ENCODE peak calls at places on chromosomes 16 and 17, in four cellular contexts. O is stimulated activated CD8-positive, alpha-beta memory T cell treated with anti-CD3 and anti-CD28 coated beads, Interleukin-7, amount 100 ng/mL, for 1 hour; X is stimulated activated effector memory CD8-positive, alpha-beta T cell treated with anti-CD3 and anti-CD28 coated beads, Interleukin-12 subunit alpha, Interleukin-12 subunit beta, amount 100 ng/mL, for 72 hours; P is tibial artery. F is an unnamed sample.
A peak's percentile ranks its signal among the peaks of the same experiment; 100 is the strongest.

GRCh38 chr16:86142801-86143236 is 243.9 kb downstream of the IRF8 start:
- DNase-seq in O (no peak), X (no peak), P (no peak), F (no peak)

GRCh38 chr16:70561623-70562022 is 38.0 kb downstream of the SF3B3 start:
- DNase-seq in O (no peak), X (no peak), P (no peak), F (no peak)

GRCh38 chr16:68421076-68421475 is 27.2 kb downstream of the SMPD3 start:
- DNase-seq in O (no peak), X (no peak), P (peak; percentile 39), F (no peak)

GRCh38 chr17:164536-165235 is 16.8 kb downstream of the DOC2B start:
- DNase-seq in O (no peak), X (no peak), P (no peak), F (no peak)

GRCh38 chr16:57570301-57571070 is 28.0 kb downstream of the ADGRG5 start:
- DNase-seq in O (no peak), X (no peak), P (no peak), F (no peak)

GRCh38 chr17:38590988-38591758 is 14.6 kb downstream of the SRCIN1 start:
- DNase-seq in O (no peak), X (no peak), P (no peak), F (no peak)

GRCh38 chr16:89550421-89550988 is 10.0 kb upstream of the RPL13 start:
- DNase-seq in O (no peak), X (no peak), P (no peak), F (no peak)

GRCh38 chr16:53817117-53817516 is 113.2 kb downstream of the FTO start:
- DNase-seq in O (no peak), X (no peak), P (no peak), F (no peak)

GRCh38 chr16:85372627-85373372 is 240.3 kb upstream of the GSE1 start:
- DNase-seq in O (no peak), X (no peak), P (peak; percentile 90), F (no peak)

GRCh38 chr17:70239391-70239826 is 70.1 kb downstream of the KCNJ2 start:
- DNase-seq in O (no peak), X (no peak), P (no peak), F (no peak)

GRCh38 chr17:27323538-27324212 is 29.8 kb downstream of the WSB1 start:
- DNase-seq in O (no peak), X (no peak), P (peak; percentile 93), F (no peak)

GRCh38 chr16:54289242-54290051 is 2.9 kb upstream of the IRX3 start:
- DNase-seq in O (no peak), X (no peak), P (no peak), F (no peak)

GRCh38 chr17:42561908-42562844 is at the start of gene COASY:
- DNase-seq in O (peak; percentile 84), X (peak; percentile 89), P (peak; percentile 98), F (peak; percentile 82)

GRCh38 chr17:29162909-29163341 is 17.3 kb downstream of the MYO18A start:
- DNase-seq in O (no peak), X (no peak), P (no peak), F (no peak)

GRCh38 chr16:68707341-68708152 is 29.5 kb upstream of the CDH1 start:
- DNase-seq in O (no peak), X (no peak), P (no peak), F (no peak)

GRCh38 chr17:784143-784542 is 2.0 kb downstream of the MRM3 start:
- DNase-seq in O (no peak), X (no peak), P (no peak), F (no peak)

GRCh38 chr16:80775450-80775849 is 28.9 kb downstream of the CDYL2 start:
- DNase-seq in O (no peak), X (no peak), P (no peak), F (no peak)

GRCh38 chr17:64115871-64116534 is 13.9 kb downstream of the ERN1 start:
- DNase-seq in O (no peak), X (no peak), P (no peak), F (no peak)

GRCh38 chr16:30104090-30104489 is 8.1 kb upstream of the YPEL3 start:
- DNase-seq in O (no peak), X (no peak), P (no peak), F (no peak)

GRCh38 chr17:7916799-7917198 is 710 bp upstream of the RNF227 start:
- DNase-seq in O (no peak), X (no peak), P (no peak), F (no peak)

GRCh38 chr17:31495049-31495885 is 103.8 kb downstream of the RAB11FIP4 start:
- DNase-seq in O (no peak), X (no peak), P (no peak), F (no peak)

GRCh38 chr16:86637744-86638143 is 59.4 kb downstream of the FOXL1 start:
- DNase-seq in O (no peak), X (no peak), P (no peak), F (no peak)

GRCh38 chr16:86597880-86598606 is 19.7 kb downstream of the FOXL1 start:
- DNase-seq in O (no peak), X (no peak), P (peak; percentile 81), F (no peak)

GRCh38 chr17:43550754-43551153 is 4.6 kb upstream of the ETV4 start:
- DNase-seq in O (no peak), X (no peak), P (no peak), F (no peak)

GRCh38 chr16:69927056-69927757 is 23.9 kb upstream of the CLEC18A start:
- DNase-seq in O (no peak), X (no peak), P (peak; percentile 91), F (no peak)

GRCh38 chr17:82881900-82882714 is 42.3 kb upstream of the ZNF750 start:
- DNase-seq in O (no peak), X (no peak), P (peak; percentile 88), F (no peak)

GRCh38 chr16:85057212-85057889 is 29.8 kb downstream of the KIAA0513 start:
- DNase-seq in O (no peak), X (no peak), P (no peak), F (no peak)

GRCh38 chr17:81832608-81833159 is 407 bp downstream of the MCRIP1 start:
- DNase-seq in O (no peak), X (no peak), P (peak; percentile 75), F (no peak)